ENCODE peak calls at places on chromosome 21, in eight cellular contexts. N is lower lobe of right lung; A is heart left ventricle; C is CD8-positive, alpha-beta T cell; L is mammary epithelial cell; Z is left ventricle myocardium inferior; E is Panc1; M is tibial nerve. S is an unnamed sample. For H3K36me3, the result is how much of the 10 kb centered on the place peaks cover.

GRCh38 chr21:43645414-43645891 is 13.8 kb downstream of the HSF2BP start:
- DNase-seq in Z (no peak), L (peak), N (no peak), C (peak), M (peak), A (peak), E (peak), S (peak)

GRCh38 chr21:34959607-34960006 is 89.5 kb downstream of the RUNX1 start:
- DNase-seq in M (no peak), A (no peak), Z (no peak), C (no peak), N (no peak), E (no peak), L (no peak), S (no peak)

GRCh38 chr21:42433946-42434551 is 30.3 kb downstream of the UBASH3A start:
- DNase-seq in M (no peak), N (no peak), L (peak), A (no peak), Z (no peak), E (no peak), C (no peak), S (peak)

GRCh38 chr21:42974832-42975820 is 764 bp downstream of the PKNOX1 start:
- DNase-seq in N (peak), E (no peak), L (peak), A (peak), C (peak), M (peak), Z (peak), S (no peak)

GRCh38 chr21:42655797-42656770 is 2.7 kb downstream of the PDE9A start:
- DNase-seq in M (no peak), N (no peak), C (no peak), E (no peak), Z (no peak), A (no peak), L (peak), S (peak)

GRCh38 chr21:42097860-42098259 is 26.7 kb downstream of the UMODL1 start:
- DNase-seq in Z (no peak), E (peak), A (no peak), L (peak), M (peak), C (no peak), N (no peak), S (peak)

GRCh38 chr21:46111193-46111571 is 13.3 kb downstream of the COL6A2 start:
- DNase-seq in E (no peak), C (peak), A (peak), M (no peak), L (no peak), N (no peak), Z (no peak), S (no peak)

GRCh38 chr21:26843912-26844257 is 1.3 kb downstream of the ADAMTS1 start:
- DNase-seq in M (no peak), L (peak), C (no peak), E (no peak), N (no peak), A (peak), Z (no peak), S (peak)

DNA sequence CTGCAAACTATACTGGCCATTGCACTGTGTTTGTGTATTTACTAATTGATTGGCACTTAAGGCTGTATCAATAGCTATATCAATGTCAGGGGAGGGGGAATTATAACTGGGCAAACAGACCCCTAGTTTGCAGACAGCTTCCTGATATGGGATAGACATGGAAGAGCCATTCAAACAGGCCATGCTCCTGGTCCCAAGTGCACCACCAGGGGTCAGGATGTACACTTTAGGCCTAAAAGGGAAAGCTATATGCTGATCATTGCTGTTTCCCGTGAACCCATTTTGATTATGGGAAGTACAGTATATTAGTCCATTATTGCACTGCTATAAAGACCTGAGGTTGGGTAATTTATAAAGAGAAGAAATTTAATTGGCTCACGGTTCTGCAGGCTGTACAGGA is 125.0 kb upstream of the BACE2 start:
- DNase-seq in C (no peak), N (no peak), M (no peak), A (no peak), Z (no peak), L (no peak), E (no peak), S (peak)
- TF ChIP-seq CTCF in C (no peak), N (peak), M (no peak), A (peak), Z (peak), L (peak), E (peak), S (no peak)

GRCh38 chr21:39611547-39612190 is 1.1 kb upstream of the B3GALT5 start:
- DNase-seq in E (no peak), C (no peak), A (no peak), N (no peak), Z (no peak), M (no peak), L (no peak), S (no peak)

GRCh38 chr21:39610705-39611104 is 2.0 kb upstream of the B3GALT5 start:
- DNase-seq in C (no peak), L (no peak), N (no peak), A (no peak), E (no peak), Z (no peak), M (no peak), S (no peak)

GRCh38 chr21:39616373-39616772 is 3.6 kb downstream of the B3GALT5 start:
- DNase-seq in M (no peak), Z (no peak), E (no peak), L (no peak), A (no peak), C (no peak), N (no peak), S (no peak)

GRCh38 chr21:39613029-39613934 is 542 bp downstream of the B3GALT5 start:
- DNase-seq in N (no peak), E (no peak), A (no peak), C (no peak), M (no peak), Z (no peak), L (no peak), S (no peak)

DNA sequence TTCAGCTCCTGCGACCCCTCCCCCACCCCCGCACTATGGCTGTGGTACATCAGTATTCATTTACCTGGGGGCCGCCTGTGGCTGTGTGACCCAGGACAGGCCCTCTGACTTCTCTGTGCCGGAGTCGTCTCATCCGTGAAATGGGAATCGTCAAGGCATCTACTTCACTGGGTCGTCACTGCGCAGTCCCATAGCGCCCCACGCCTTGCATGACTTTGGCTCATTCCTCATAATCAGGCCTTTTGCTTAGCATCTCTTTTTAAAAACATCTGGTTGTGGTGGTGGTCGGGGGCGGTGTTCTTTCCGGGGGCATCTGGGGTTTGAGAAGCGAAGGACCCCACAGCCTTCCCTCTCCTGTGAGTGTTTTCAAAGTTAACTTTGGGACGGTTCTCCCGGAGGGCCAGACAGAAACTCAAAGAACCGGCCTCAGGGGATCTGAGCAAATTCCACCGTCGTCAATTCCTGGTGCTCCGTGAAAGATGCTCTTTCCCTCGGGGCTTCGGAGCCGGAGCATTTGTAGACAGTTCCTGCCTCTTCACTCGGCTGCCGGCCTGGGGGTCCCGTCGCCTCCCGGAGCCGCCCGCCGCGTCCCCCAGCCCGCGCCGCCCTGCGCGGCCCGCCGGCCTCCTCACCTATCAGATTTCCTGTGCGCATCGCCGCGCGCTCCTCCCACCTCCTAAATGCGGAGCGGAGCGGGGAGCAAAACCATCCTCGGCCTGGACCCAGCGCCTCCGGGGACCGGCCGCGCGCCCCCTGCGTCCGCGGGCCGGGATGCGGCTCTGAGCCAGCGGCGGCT is at the start of gene B3GALT5:
- DNase-seq in C (no peak), A (no peak), M (no peak), N (no peak), L (no peak), Z (no peak), E (no peak), S (no peak)
- H3K4me3 ChIP-seq in C (no peak), A (peak), M (peak), N (no peak), L (no peak), Z (peak), E (peak), S (no peak)

DNA sequence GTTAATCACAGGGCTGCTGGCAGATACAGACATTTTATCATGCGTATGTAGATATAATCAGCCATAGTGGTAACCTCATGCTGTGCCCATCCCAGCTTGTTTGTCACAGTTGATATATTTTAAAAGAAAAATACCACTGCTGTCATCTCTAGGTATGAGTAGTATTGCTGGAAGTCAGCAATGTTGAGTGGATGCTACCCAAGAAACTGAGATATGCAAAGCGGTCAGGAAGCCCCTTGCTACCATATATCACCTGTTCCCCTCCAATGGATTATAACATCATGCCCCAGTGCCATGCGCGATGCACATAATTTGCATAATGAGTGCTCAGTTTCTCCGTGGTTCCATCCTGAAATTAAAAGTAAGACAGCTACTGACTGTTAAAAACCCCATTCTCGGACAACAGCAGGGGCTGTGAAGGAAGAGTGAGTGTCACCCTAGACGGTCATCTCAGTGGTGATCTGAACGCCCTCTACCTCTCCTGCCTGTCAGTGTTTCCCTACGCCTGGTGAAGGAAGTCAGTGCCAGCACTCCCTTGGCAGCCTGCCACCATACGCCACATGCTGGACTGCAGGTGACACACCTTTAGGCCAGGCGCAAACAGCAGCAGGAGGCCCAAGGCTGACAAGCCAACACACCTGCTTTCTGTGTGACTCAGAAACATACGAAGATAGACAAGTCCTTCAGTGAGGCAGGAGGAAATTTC is 2.7 kb downstream of the IL10RB start:
- DNase-seq in Z (no peak), A (no peak), M (no peak), N (peak), E (no peak), L (peak), C (peak), S (peak)
- H3K36me3 ChIP-seq in Z (under half), A (under half), M (under half), N (under half), E (under half), L (under half), C (under half), S (under half)

DNA sequence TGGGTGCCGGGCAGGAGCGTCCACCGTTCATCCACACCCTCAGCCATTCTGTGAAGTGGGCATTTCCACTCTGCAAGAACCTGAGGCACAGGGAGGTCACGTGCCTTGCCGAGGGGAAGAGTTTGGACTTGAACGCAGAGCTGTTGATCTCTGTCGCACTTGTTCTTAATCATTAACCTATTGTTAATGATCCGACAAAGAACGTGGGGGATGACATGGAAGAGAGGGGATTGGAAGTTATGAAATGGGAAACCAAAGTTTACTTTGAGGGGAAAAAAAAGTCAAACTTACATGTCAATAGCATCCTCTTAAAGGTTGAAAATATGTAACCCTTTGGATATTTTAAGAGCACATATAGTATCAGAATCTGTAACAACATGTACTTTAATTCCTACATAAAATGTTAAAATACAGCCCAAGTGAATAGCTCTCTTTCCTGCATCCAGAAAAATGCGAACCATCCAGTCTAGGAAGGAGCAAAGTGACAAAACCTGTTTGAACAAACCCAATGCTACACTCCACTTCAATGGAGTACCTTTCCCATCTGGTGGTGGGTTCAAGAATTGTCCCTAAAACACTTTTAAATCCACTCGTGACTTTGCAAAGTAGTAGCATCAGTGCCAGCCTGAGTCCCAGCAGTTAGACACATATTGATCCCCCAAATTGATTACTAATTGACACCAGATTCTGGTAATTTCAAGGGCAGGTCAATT is 75.5 kb downstream of the SETD4 start:
- DNase-seq in E (no peak), M (no peak), N (no peak), A (no peak), C (no peak), L (no peak), Z (no peak), S (no peak)
- TF ChIP-seq CTCF in E (no peak), M (no peak), N (no peak), A (no peak), C (no peak), L (no peak), Z (no peak), S (no peak)

DNA sequence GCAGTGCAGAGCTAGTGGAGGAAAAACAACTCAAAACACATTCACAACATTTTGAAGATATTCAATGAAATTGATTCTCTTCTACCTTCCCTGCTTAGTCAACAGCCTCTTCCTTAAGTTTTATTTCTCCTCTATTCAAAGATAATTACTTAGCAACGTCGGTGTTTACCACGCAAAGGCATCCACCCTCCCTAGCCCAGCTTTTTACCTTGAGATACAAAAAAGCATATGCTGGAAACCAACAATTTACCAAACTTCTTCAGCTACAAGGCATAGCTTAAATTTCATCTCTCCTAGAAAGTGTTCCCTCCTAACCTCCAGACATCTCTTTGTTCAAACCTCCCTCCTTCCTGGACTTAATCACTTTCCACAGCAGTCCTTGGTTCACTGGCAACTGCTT is 102.8 kb upstream of the SOD1 start:
- DNase-seq in L (no peak), E (no peak), C (no peak), Z (no peak), A (no peak), N (no peak), M (no peak), S (no peak)
- H3K4me3 ChIP-seq in L (no peak), E (no peak), C (no peak), Z (no peak), A (no peak), N (no peak), M (no peak), S (no peak)

DNA sequence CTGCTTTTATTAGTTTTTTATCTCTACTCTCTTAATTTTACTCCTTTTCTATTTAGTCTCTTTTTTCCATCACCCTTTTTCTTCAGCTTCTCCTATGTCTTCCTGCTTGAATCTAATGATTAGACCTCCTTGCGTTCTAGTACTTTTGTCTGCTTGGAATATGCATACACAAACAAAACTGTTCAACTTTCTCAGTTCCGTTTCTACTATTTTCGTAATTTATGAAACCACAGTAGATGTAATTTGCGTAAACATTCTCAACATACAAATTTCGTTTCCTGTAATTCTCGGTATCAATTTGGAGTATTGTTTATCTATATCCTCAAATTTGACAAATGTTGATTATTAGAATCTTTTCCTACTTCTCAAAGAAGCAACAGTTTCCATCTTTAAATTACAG is 772.5 kb downstream of the USP25 start:
- DNase-seq in C (no peak), E (no peak), M (no peak), Z (no peak), A (no peak), N (no peak), L (no peak), S (no peak)
- H3K36me3 ChIP-seq in C (under half), E (under half), M (under half), Z (under half), A (under half), N (under half), L (under half), S (under half)

S was measured in bronchial epithelial cell.